ENCODE peak calls at places on chromosomes 7 and 10, in seven cellular contexts. One of them, this sample, is unnamed.

GRCh38 chr7:42454006-42454405 is 217.0 kb upstream of the GLI3 start:
- DNase-seq in heart right ventricle: no peak
- DNase-seq in NAMALWA: no peak
- DNase-seq in epithelial cell of esophagus: no peak
- DNase-seq in T-helper 2 cell: no peak
- DNase-seq in activated effector memory CD4-positive, alpha-beta T cell treated with anti-CD3 and anti-CD28 coated beads, Interleukin-2, amount 50 U/mL, for 16 hours: no peak
- DNase-seq in endothelial cell: no peak
- DNase-seq in this sample: no peak

GRCh38 chr7:129517931-129518330 is 15.6 kb downstream of the SMKR1 start:
- DNase-seq in NAMALWA: no peak
- DNase-seq in T-helper 2 cell: no peak
- DNase-seq in activated effector memory CD4-positive, alpha-beta T cell treated with anti-CD3 and anti-CD28 coated beads, Interleukin-2, amount 50 U/mL, for 16 hours: no peak
- DNase-seq in heart right ventricle: no peak
- DNase-seq in epithelial cell of esophagus: no peak
- DNase-seq in endothelial cell: no peak
- DNase-seq in this sample: no peak

GRCh38 chr7:29035044-29035740 is 77.1 kb upstream of the TRIL start:
- DNase-seq in endothelial cell: no peak
- DNase-seq in heart right ventricle: no peak
- DNase-seq in T-helper 2 cell: no peak
- DNase-seq in NAMALWA: no peak
- DNase-seq in epithelial cell of esophagus: peak; percentile 86
- DNase-seq in activated effector memory CD4-positive, alpha-beta T cell treated with anti-CD3 and anti-CD28 coated beads, Interleukin-2, amount 50 U/mL, for 16 hours: no peak
- DNase-seq in this sample: no peak

GRCh38 chr10:3999642-4000041 is 214.6 kb upstream of the KLF6 start:
- DNase-seq in NAMALWA: no peak
- DNase-seq in heart right ventricle: no peak
- DNase-seq in activated effector memory CD4-positive, alpha-beta T cell treated with anti-CD3 and anti-CD28 coated beads, Interleukin-2, amount 50 U/mL, for 16 hours: no peak
- DNase-seq in endothelial cell: no peak
- DNase-seq in T-helper 2 cell: no peak
- DNase-seq in epithelial cell of esophagus: no peak
- DNase-seq in this sample: no peak

GRCh38 chr10:34351161-34351560 is 463.9 kb downstream of the PARD3 start:
- DNase-seq in T-helper 2 cell: no peak
- DNase-seq in epithelial cell of esophagus: no peak
- DNase-seq in activated effector memory CD4-positive, alpha-beta T cell treated with anti-CD3 and anti-CD28 coated beads, Interleukin-2, amount 50 U/mL, for 16 hours: no peak
- DNase-seq in NAMALWA: no peak
- DNase-seq in endothelial cell: no peak
- DNase-seq in heart right ventricle: no peak
- DNase-seq in this sample: no peak

GRCh38 chr7:151361193-151361959 is 19.8 kb downstream of the NUB1 start:
- DNase-seq in T-helper 2 cell: no peak
- DNase-seq in epithelial cell of esophagus: no peak
- DNase-seq in activated effector memory CD4-positive, alpha-beta T cell treated with anti-CD3 and anti-CD28 coated beads, Interleukin-2, amount 50 U/mL, for 16 hours: no peak
- DNase-seq in heart right ventricle: no peak
- DNase-seq in NAMALWA: no peak
- DNase-seq in endothelial cell: no peak
- DNase-seq in this sample: no peak

GRCh38 chr7:64045301-64046040 is at the start of gene ZNF727:
- DNase-seq in heart right ventricle: peak; percentile 84
- DNase-seq in T-helper 2 cell: no peak
- DNase-seq in NAMALWA: no peak
- DNase-seq in endothelial cell: no peak
- DNase-seq in activated effector memory CD4-positive, alpha-beta T cell treated with anti-CD3 and anti-CD28 coated beads, Interleukin-2, amount 50 U/mL, for 16 hours: peak; percentile 71
- DNase-seq in epithelial cell of esophagus: no peak
- DNase-seq in this sample: peak; percentile 76

GRCh38 chr7:138328215-138328614 is 131.8 kb upstream of the TRIM24 start:
- DNase-seq in endothelial cell: no peak
- DNase-seq in activated effector memory CD4-positive, alpha-beta T cell treated with anti-CD3 and anti-CD28 coated beads, Interleukin-2, amount 50 U/mL, for 16 hours: no peak
- DNase-seq in NAMALWA: no peak
- DNase-seq in epithelial cell of esophagus: no peak
- DNase-seq in T-helper 2 cell: no peak
- DNase-seq in heart right ventricle: no peak
- DNase-seq in this sample: no peak

GRCh38 chr7:35374858-35375257 is 121.0 kb upstream of the TBX20 start:
- DNase-seq in NAMALWA: no peak
- DNase-seq in activated effector memory CD4-positive, alpha-beta T cell treated with anti-CD3 and anti-CD28 coated beads, Interleukin-2, amount 50 U/mL, for 16 hours: no peak
- DNase-seq in endothelial cell: no peak
- DNase-seq in T-helper 2 cell: no peak
- DNase-seq in heart right ventricle: peak; percentile 69
- DNase-seq in epithelial cell of esophagus: no peak
- DNase-seq in this sample: peak; percentile 68

GRCh38 chr7:2641406-2642393 is 9.9 kb downstream of the TTYH3 start:
- DNase-seq in epithelial cell of esophagus: peak; percentile 55
- DNase-seq in T-helper 2 cell: no peak
- DNase-seq in NAMALWA: peak; percentile 98
- DNase-seq in endothelial cell: peak; percentile 73
- DNase-seq in heart right ventricle: peak; percentile 94
- DNase-seq in activated effector memory CD4-positive, alpha-beta T cell treated with anti-CD3 and anti-CD28 coated beads, Interleukin-2, amount 50 U/mL, for 16 hours: no peak
- DNase-seq in this sample: peak; percentile 92

GRCh38 chr7:42029405-42029804 is 207.6 kb downstream of the GLI3 start:
- DNase-seq in NAMALWA: no peak
- DNase-seq in epithelial cell of esophagus: no peak
- DNase-seq in heart right ventricle: no peak
- DNase-seq in T-helper 2 cell: no peak
- DNase-seq in activated effector memory CD4-positive, alpha-beta T cell treated with anti-CD3 and anti-CD28 coated beads, Interleukin-2, amount 50 U/mL, for 16 hours: no peak
- DNase-seq in endothelial cell: no peak
- DNase-seq in this sample: no peak

GRCh38 chr10:68082815-68083395 is 7.8 kb upstream of the HERC4 start:
- DNase-seq in endothelial cell: no peak
- DNase-seq in epithelial cell of esophagus: peak; percentile 33
- DNase-seq in T-helper 2 cell: no peak
- DNase-seq in NAMALWA: peak; percentile 30
- DNase-seq in activated effector memory CD4-positive, alpha-beta T cell treated with anti-CD3 and anti-CD28 coated beads, Interleukin-2, amount 50 U/mL, for 16 hours: no peak
- DNase-seq in heart right ventricle: no peak
- DNase-seq in this sample: no peak

GRCh38 chr10:110445871-110446270 is 51.8 kb upstream of the DUSP5 start:
- DNase-seq in heart right ventricle: no peak
- DNase-seq in endothelial cell: no peak
- DNase-seq in epithelial cell of esophagus: no peak
- DNase-seq in NAMALWA: no peak
- DNase-seq in T-helper 2 cell: no peak
- DNase-seq in activated effector memory CD4-positive, alpha-beta T cell treated with anti-CD3 and anti-CD28 coated beads, Interleukin-2, amount 50 U/mL, for 16 hours: peak; percentile 30
- DNase-seq in this sample: no peak

GRCh38 chr10:50937230-50937907 is 51.9 kb upstream of the A1CF start:
- DNase-seq in NAMALWA: peak; percentile 22
- DNase-seq in activated effector memory CD4-positive, alpha-beta T cell treated with anti-CD3 and anti-CD28 coated beads, Interleukin-2, amount 50 U/mL, for 16 hours: no peak
- DNase-seq in T-helper 2 cell: no peak
- DNase-seq in heart right ventricle: no peak
- DNase-seq in epithelial cell of esophagus: peak; percentile 45
- DNase-seq in endothelial cell: peak; percentile 9
- DNase-seq in this sample: no peak

GRCh38 chr10:60044221-60044620 is 137.9 kb upstream of the CCDC6 start:
- DNase-seq in T-helper 2 cell: no peak
- DNase-seq in epithelial cell of esophagus: no peak
- DNase-seq in activated effector memory CD4-positive, alpha-beta T cell treated with anti-CD3 and anti-CD28 coated beads, Interleukin-2, amount 50 U/mL, for 16 hours: no peak
- DNase-seq in heart right ventricle: no peak
- DNase-seq in endothelial cell: no peak
- DNase-seq in NAMALWA: no peak
- DNase-seq in this sample: no peak

GRCh38 chr10:120460776-120461175 is 3.7 kb downstream of the PLPP4 start:
- DNase-seq in epithelial cell of esophagus: peak; percentile 37
- DNase-seq in activated effector memory CD4-positive, alpha-beta T cell treated with anti-CD3 and anti-CD28 coated beads, Interleukin-2, amount 50 U/mL, for 16 hours: no peak
- DNase-seq in heart right ventricle: no peak
- DNase-seq in NAMALWA: no peak
- DNase-seq in T-helper 2 cell: no peak
- DNase-seq in endothelial cell: no peak
- DNase-seq in this sample: no peak

GRCh38 chr7:73904219-73905136 is 43.5 kb downstream of the TMEM270 start:
- DNase-seq in NAMALWA: no peak
- DNase-seq in epithelial cell of esophagus: peak; percentile 29
- DNase-seq in endothelial cell: no peak
- DNase-seq in activated effector memory CD4-positive, alpha-beta T cell treated with anti-CD3 and anti-CD28 coated beads, Interleukin-2, amount 50 U/mL, for 16 hours: peak; percentile 48
- DNase-seq in heart right ventricle: no peak
- DNase-seq in T-helper 2 cell: no peak
- DNase-seq in this sample: no peak

GRCh38 chr10:35492387-35493195 is 112.5 kb upstream of the GJD4 start:
- DNase-seq in endothelial cell: no peak
- DNase-seq in activated effector memory CD4-positive, alpha-beta T cell treated with anti-CD3 and anti-CD28 coated beads, Interleukin-2, amount 50 U/mL, for 16 hours: no peak
- DNase-seq in heart right ventricle: no peak
- DNase-seq in T-helper 2 cell: no peak
- DNase-seq in epithelial cell of esophagus: peak; percentile 57
- DNase-seq in NAMALWA: no peak
- DNase-seq in this sample: no peak

GRCh38 chr7:43572516-43573049 is 10.3 kb upstream of the STK17A start:
- DNase-seq in activated effector memory CD4-positive, alpha-beta T cell treated with anti-CD3 and anti-CD28 coated beads, Interleukin-2, amount 50 U/mL, for 16 hours: no peak
- DNase-seq in epithelial cell of esophagus: peak; percentile 99
- DNase-seq in T-helper 2 cell: no peak
- DNase-seq in NAMALWA: no peak
- DNase-seq in endothelial cell: no peak
- DNase-seq in heart right ventricle: peak; percentile 16
- DNase-seq in this sample: no peak

GRCh38 chr10:114754445-114755320 is 66.9 kb upstream of the FHIP2A start:
- DNase-seq in heart right ventricle: no peak
- DNase-seq in NAMALWA: no peak
- DNase-seq in T-helper 2 cell: no peak
- DNase-seq in activated effector memory CD4-positive, alpha-beta T cell treated with anti-CD3 and anti-CD28 coated beads, Interleukin-2, amount 50 U/mL, for 16 hours: no peak
- DNase-seq in epithelial cell of esophagus: peak; percentile 27
- DNase-seq in endothelial cell: no peak
- DNase-seq in this sample: no peak

GRCh38 chr7:128266891-128267839 is 26.1 kb downstream of the LEP start:
- DNase-seq in endothelial cell: peak; percentile 11
- DNase-seq in activated effector memory CD4-positive, alpha-beta T cell treated with anti-CD3 and anti-CD28 coated beads, Interleukin-2, amount 50 U/mL, for 16 hours: no peak
- DNase-seq in heart right ventricle: peak; percentile 16
- DNase-seq in T-helper 2 cell: no peak
- DNase-seq in epithelial cell of esophagus: peak; percentile 87
- DNase-seq in NAMALWA: no peak
- DNase-seq in this sample: peak; percentile 54

GRCh38 chr10:100325164-100325563 is 4.9 kb downstream of the PKD2L1 start:
- DNase-seq in epithelial cell of esophagus: no peak
- DNase-seq in endothelial cell: peak; percentile 59
- DNase-seq in T-helper 2 cell: no peak
- DNase-seq in NAMALWA: no peak
- DNase-seq in heart right ventricle: no peak
- DNase-seq in activated effector memory CD4-positive, alpha-beta T cell treated with anti-CD3 and anti-CD28 coated beads, Interleukin-2, amount 50 U/mL, for 16 hours: no peak
- DNase-seq in this sample: no peak

GRCh38 chr10:15168296-15168780 is at the start of gene NMT2:
- DNase-seq in heart right ventricle: peak; percentile 84
- DNase-seq in NAMALWA: peak; percentile 75
- DNase-seq in epithelial cell of esophagus: no peak
- DNase-seq in endothelial cell: no peak
- DNase-seq in T-helper 2 cell: no peak
- DNase-seq in activated effector memory CD4-positive, alpha-beta T cell treated with anti-CD3 and anti-CD28 coated beads, Interleukin-2, amount 50 U/mL, for 16 hours: no peak
- DNase-seq in this sample: peak; percentile 88

GRCh38 chr7:96931891-96932290 is 73.5 kb upstream of the DLX6 start:
- DNase-seq in NAMALWA: no peak
- DNase-seq in endothelial cell: no peak
- DNase-seq in heart right ventricle: no peak
- DNase-seq in epithelial cell of esophagus: peak; percentile 23
- DNase-seq in T-helper 2 cell: no peak
- DNase-seq in activated effector memory CD4-positive, alpha-beta T cell treated with anti-CD3 and anti-CD28 coated beads, Interleukin-2, amount 50 U/mL, for 16 hours: no peak
- DNase-seq in this sample: no peak

GRCh38 chr7:14754631-14755030 is 147.9 kb downstream of the DGKB start:
- DNase-seq in epithelial cell of esophagus: peak; percentile 73
- DNase-seq in endothelial cell: no peak
- DNase-seq in NAMALWA: no peak
- DNase-seq in activated effector memory CD4-positive, alpha-beta T cell treated with anti-CD3 and anti-CD28 coated beads, Interleukin-2, amount 50 U/mL, for 16 hours: no peak
- DNase-seq in heart right ventricle: no peak
- DNase-seq in T-helper 2 cell: no peak
- DNase-seq in this sample: no peak

GRCh38 chr10:128875955-128876354 is 591.1 kb upstream of the MGMT start:
- DNase-seq in endothelial cell: no peak
- DNase-seq in heart right ventricle: no peak
- DNase-seq in activated effector memory CD4-positive, alpha-beta T cell treated with anti-CD3 and anti-CD28 coated beads, Interleukin-2, amount 50 U/mL, for 16 hours: no peak
- DNase-seq in T-helper 2 cell: no peak
- DNase-seq in NAMALWA: no peak
- DNase-seq in epithelial cell of esophagus: no peak
- DNase-seq in this sample: no peak